ENCODE peak calls at places on chromosomes 3 and 15, in six cellular contexts. Q is activated CD8-positive, alpha-beta memory T cell treated with anti-CD3 and anti-CD28 coated beads for 48 hours; F is SHP77; W is activated gamma-delta T cell treated with Interleukin-2 at 50 U/mL for 16 hours; O is B cell; U is hippocampal formation. K is an unnamed sample.

GRCh38 chr15:70090436-70091291 is 7.1 kb downstream of the TLE3 start:
- DNase-seq in Q (no peak), O (no peak), W (no peak), U (no peak), F (no peak), K (peak; percentile 82)

GRCh38 chr15:94230886-94231727 is at the start of gene MCTP2:
- DNase-seq in F (no peak), O (peak; percentile 88), U (no peak), W (peak; percentile 84), Q (peak; percentile 67), K (peak; percentile 93)

GRCh38 chr15:69607101-69607500 is 154.5 kb downstream of the RPLP1 start:
- DNase-seq in O (no peak), W (no peak), F (no peak), U (no peak), Q (no peak), K (peak; percentile 3)

GRCh38 chr3:52094591-52095485 is 38.5 kb upstream of the DUSP7 start:
- DNase-seq in W (no peak), U (no peak), F (no peak), O (no peak), Q (no peak), K (no peak)

GRCh38 chr3:5022966-5023776 is 43.9 kb downstream of the BHLHE40 start:
- DNase-seq in F (peak; percentile 66), O (no peak), W (no peak), Q (no peak), U (no peak), K (no peak)

GRCh38 chr3:58099850-58100249 is 91.6 kb downstream of the FLNB start:
- DNase-seq in O (no peak), U (no peak), F (no peak), W (no peak), Q (no peak), K (no peak)

GRCh38 chr3:123627673-123628670 is 43.1 kb upstream of the HACD2 start:
- DNase-seq in Q (no peak), O (no peak), W (no peak), F (no peak), U (no peak), K (no peak)

GRCh38 chr3:23271876-23272741 is 69.0 kb downstream of the UBE2E2 start:
- DNase-seq in W (no peak), O (no peak), F (no peak), U (no peak), Q (no peak), K (no peak)

GRCh38 chr15:70056091-70056680 is 41.5 kb downstream of the TLE3 start:
- DNase-seq in F (no peak), W (no peak), Q (no peak), U (no peak), O (no peak), K (no peak)

GRCh38 chr3:10365791-10366190 is 44.9 kb upstream of the SEC13 start:
- DNase-seq in U (no peak), Q (no peak), W (no peak), O (no peak), F (no peak), K (no peak)

GRCh38 chr3:188148318-188148717 is 5.6 kb upstream of the LPP start:
- DNase-seq in Q (no peak), W (no peak), F (no peak), O (no peak), U (no peak), K (no peak)

GRCh38 chr3:107124885-107125284 is 252.4 kb upstream of the CCDC54 start:
- DNase-seq in U (no peak), W (no peak), Q (no peak), F (no peak), O (no peak), K (no peak)

GRCh38 chr15:64045774-64046346 is 425 bp downstream of the DAPK2 start:
- DNase-seq in Q (no peak), F (no peak), W (peak; percentile 23), O (no peak), U (no peak), K (peak; percentile 60)

GRCh38 chr3:178562143-178562868 is 26.1 kb downstream of the KCNMB2 start:
- DNase-seq in F (no peak), O (no peak), U (no peak), Q (no peak), W (no peak), K (no peak)

GRCh38 chr3:135231646-135232625 is 436.9 kb downstream of the EPHB1 start:
- DNase-seq in O (no peak), F (no peak), W (no peak), U (no peak), Q (no peak), K (no peak)

GRCh38 chr3:178291555-178291954 is 244.7 kb upstream of the KCNMB2 start:
- DNase-seq in W (no peak), O (no peak), U (no peak), Q (no peak), F (no peak), K (no peak)

GRCh38 chr3:46359748-46360509 is 6.0 kb downstream of the CCR2 start:
- DNase-seq in Q (no peak), F (peak; percentile 16), W (no peak), O (no peak), U (no peak), K (no peak)

GRCh38 chr3:197025736-197026480 is 3.7 kb downstream of the MELTF start:
- DNase-seq in U (no peak), W (no peak), O (no peak), Q (no peak), F (no peak), K (no peak)

GRCh38 chr15:70266412-70267089 is 168.8 kb upstream of the TLE3 start:
- DNase-seq in O (no peak), F (no peak), W (no peak), Q (no peak), U (peak; percentile 61), K (no peak)

GRCh38 chr3:108862865-108863798 is 40.5 kb downstream of the TRAT1 start:
- DNase-seq in O (no peak), W (peak; percentile 11), U (no peak), Q (no peak), F (no peak), K (peak; percentile 25)

GRCh38 chr3:52244061-52244628 is 1.4 kb upstream of the PPM1M start:
- DNase-seq in U (no peak), W (no peak), F (no peak), O (no peak), Q (no peak), K (peak; percentile 55)

GRCh38 chr15:100934166-100934565 is 15.0 kb downstream of the LRRK1 start:
- DNase-seq in O (no peak), U (no peak), F (no peak), W (no peak), Q (no peak), K (no peak)

GRCh38 chr3:181442066-181442465 is 269.7 kb upstream of the SOX2 start:
- DNase-seq in Q (no peak), U (no peak), F (no peak), W (no peak), O (no peak), K (no peak)

GRCh38 chr3:42846682-42847522 is 28.8 kb downstream of the CYP8B1 start:
- DNase-seq in W (no peak), Q (no peak), F (no peak), O (peak; percentile 74), U (no peak), K (peak; percentile 78)

GRCh38 chr3:172179680-172180399 is 140.5 kb downstream of the FNDC3B start:
- DNase-seq in Q (no peak), F (no peak), W (no peak), U (no peak), O (no peak), K (no peak)

GRCh38 chr15:62307551-62307950 is 142.5 kb upstream of the C2CD4B start:
- DNase-seq in U (no peak), O (no peak), Q (no peak), F (no peak), W (no peak), K (no peak)

K was measured in Peyer's patch.